ENCODE peak calls at places on chromosomes 4 and X, in ten cellular contexts. C, V, Y, M, K, N, F, T, Q and O are unnamed samples.

GRCh38 chr4:31557444-31557843 is 837.3 kb downstream of the PCDH7 start:
- DNase-seq in C (peak; percentile 2), V (no peak), Y (no peak), M (no peak), K (no peak), N (no peak), F (no peak), T (no peak), Q (no peak), O (no peak)

GRCh38 chr4:149987330-149987751 is 90.9 kb upstream of the DCLK2 start:
- DNase-seq in C (peak; percentile 22), V (no peak), Y (peak; percentile 86), M (no peak), K (no peak), N (peak; percentile 51), F (no peak), T (no peak), Q (no peak), O (no peak)

GRCh38 chr4:54941994-54942552 is 183.3 kb downstream of the KDR start:
- DNase-seq in C (no peak), V (no peak), Y (peak; percentile 99), M (no peak), K (no peak), N (no peak), F (no peak), T (peak; percentile 33), Q (no peak), O (no peak)

GRCh38 chr4:113957961-113958360 is 21.5 kb downstream of the ARSJ start:
- DNase-seq in C (peak; percentile 88), V (peak; percentile 63), Y (no peak), M (no peak), K (no peak), N (no peak), F (no peak), T (no peak), Q (no peak), O (no peak)

GRCh38 chrX:35726176-35726575 is 72.0 kb upstream of the MAGEB16 start:
- DNase-seq in C (peak; percentile 34), V (peak; percentile 3), Y (peak; percentile 3), M (peak; percentile 34), K (peak; percentile 15), N (no peak), F (peak; percentile 23), T (no peak), Q (no peak), O (no peak)

GRCh38 chr4:74794341-74794801 is at the start of gene BTC:
- DNase-seq in C (peak; percentile 27), V (no peak), Y (no peak), M (peak; percentile 71), K (peak; percentile 39), N (peak; percentile 49), F (peak; percentile 27), T (peak; percentile 24), Q (peak; percentile 60), O (peak; percentile 60)

GRCh38 chr4:48944659-48945290 is 38.2 kb upstream of the OCIAD2 start:
- DNase-seq in C (no peak), V (no peak), Y (no peak), M (peak; percentile 30), K (peak; percentile 50), N (no peak), F (no peak), T (peak; percentile 48), Q (peak; percentile 61), O (no peak)

GRCh38 chrX:116232833-116233232 is 62.3 kb downstream of the AGTR2 start:
- DNase-seq in C (peak; percentile 79), V (peak; percentile 4), Y (peak; percentile 17), M (peak; percentile 85), K (peak; percentile 22), N (peak; percentile 5), F (peak; percentile 83), T (no peak), Q (no peak), O (no peak)

GRCh38 chrX:106780664-106781377 is 21.7 kb upstream of the TBC1D8B start:
- DNase-seq in C (no peak), V (no peak), Y (no peak), M (no peak), K (no peak), N (peak; percentile 42), F (no peak), T (peak; percentile 11), Q (no peak), O (no peak)

GRCh38 chr4:142035556-142035955 is 399.2 kb downstream of the IL15 start:
- DNase-seq in C (no peak), V (peak; percentile 49), Y (no peak), M (peak; percentile 22), K (no peak), N (no peak), F (peak; percentile 12), T (no peak), Q (no peak), O (no peak)

GRCh38 chrX:46262299-46262698 is 282.9 kb downstream of the ZNF674 start:
- DNase-seq in C (no peak), V (no peak), Y (no peak), M (no peak), K (peak; percentile 34), N (no peak), F (no peak), T (no peak), Q (no peak), O (peak; percentile 9)

GRCh38 chrX:3017492-3017891 is 11.1 kb downstream of the ARSH start:
- DNase-seq in C (no peak), V (no peak), Y (no peak), M (no peak), K (no peak), N (no peak), F (no peak), T (no peak), Q (no peak), O (no peak)

GRCh38 chr4:1763550-1764080 is 29.5 kb upstream of the FGFR3 start:
- DNase-seq in C (peak; percentile 51), V (peak; percentile 22), Y (peak; percentile 19), M (peak; percentile 22), K (peak; percentile 32), N (peak; percentile 85), F (peak; percentile 81), T (peak; percentile 39), Q (no peak), O (no peak)
- H3K27ac ChIP-seq in C (no peak overlapping the region), V (no peak overlapping the region), Y (no peak overlapping the region), M (no peak overlapping the region), K (no peak overlapping the region), N (peak overlapping the region; percentile 83), F (no peak overlapping the region), T (no peak overlapping the region), Q (no peak overlapping the region), O (no peak overlapping the region)

DNA sequence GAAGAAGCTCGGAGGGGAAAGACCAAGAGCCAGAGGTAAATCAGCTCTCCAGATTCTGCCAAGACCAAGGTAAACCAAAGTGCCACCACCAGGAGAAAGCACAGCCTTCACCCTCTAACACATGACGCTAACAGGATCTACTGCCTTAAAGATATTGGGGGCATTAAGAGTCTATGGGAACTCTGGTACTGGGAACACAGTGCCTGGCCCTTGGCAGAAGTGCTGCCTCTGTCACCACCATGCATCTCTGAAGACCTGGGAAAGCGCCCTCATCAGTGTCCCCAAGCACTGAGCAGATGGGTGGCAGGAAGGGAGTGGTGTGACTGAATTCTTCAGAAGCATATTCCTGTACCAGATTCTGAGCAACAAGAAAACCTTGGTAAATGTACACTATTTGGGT is 1.3 kb downstream of the QDPR start:
- DNase-seq in C (no peak), V (no peak), Y (no peak), M (no peak), K (no peak), N (no peak), F (no peak), T (no peak), Q (no peak), O (no peak)
- H3K4me2 ChIP-seq in C (peak overlapping the region; percentile 21), V (no peak overlapping the region), Y (peak overlapping the region; percentile 99), M (peak overlapping the region; percentile 86), K (no peak overlapping the region), N (peak overlapping the region; percentile 88), F (peak overlapping the region; percentile 94), T (peak overlapping the region; percentile 85), Q (no peak overlapping the region), O (peak overlapping the region; percentile 88)

DNA sequence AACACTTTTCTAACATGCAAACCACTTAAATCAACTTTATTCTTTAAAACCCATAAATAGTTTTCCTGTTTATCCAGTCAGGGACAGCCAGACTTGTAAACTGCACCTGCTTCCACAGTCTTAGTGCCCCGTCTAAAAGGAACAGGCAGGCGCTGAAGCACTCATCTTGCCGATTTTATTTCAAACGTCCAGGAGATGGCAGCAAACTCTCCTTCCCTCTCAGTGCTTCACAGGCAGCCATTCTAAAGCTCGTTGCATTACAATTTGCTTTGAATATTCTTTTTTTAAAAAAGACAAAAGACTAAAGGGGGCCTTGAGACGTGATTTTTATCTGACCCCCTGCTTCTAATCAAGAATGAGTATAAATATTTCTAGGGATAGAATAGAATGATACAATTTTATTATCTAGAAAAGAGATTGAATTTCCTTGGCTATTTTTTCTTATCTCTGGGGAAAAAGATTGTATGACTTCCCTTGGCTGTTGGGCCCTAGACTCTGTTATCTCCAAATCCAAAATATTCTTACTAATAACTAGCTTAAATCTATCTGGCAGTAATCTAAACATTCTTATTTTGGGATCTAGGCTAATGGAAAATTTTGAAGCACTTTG is 93.6 kb upstream of the MYOZ2 start:
- DNase-seq in C (peak; percentile 85), V (peak; percentile 83), Y (peak; percentile 86), M (peak; percentile 77), K (peak; percentile 85), N (peak; percentile 84), F (peak; percentile 82), T (peak; percentile 76), Q (peak; percentile 86), O (peak; percentile 14)
- H3K4me1 ChIP-seq in C (peaks cover 25% of the 10 kb centered on the region), V (peaks cover 12% of the 10 kb centered on the region), Y (peaks cover 15% of the 10 kb centered on the region), M (peaks cover 4% of the 10 kb centered on the region), K (peaks cover 2% of the 10 kb centered on the region), N (peaks cover 16% of the 10 kb centered on the region), F (peaks cover 62% of the 10 kb centered on the region), T (peaks cover 16% of the 10 kb centered on the region), Q (no peaks in the 10 kb centered on the region), O (no peaks in the 10 kb centered on the region)

GRCh38 chrX:18422886-18423285 is 2.5 kb upstream of the CDKL5 start:
- DNase-seq in C (peak; percentile 69), V (peak; percentile 24), Y (no peak), M (no peak), K (no peak), N (no peak), F (peak; percentile 28), T (no peak), Q (no peak), O (no peak)
- H3K27ac ChIP-seq in C (no peak overlapping the region), V (peak overlapping the region; percentile 99), Y (no peak overlapping the region), M (peak overlapping the region; percentile 29), K (no peak overlapping the region), N (no peak overlapping the region), F (peak overlapping the region; percentile 59), T (no peak overlapping the region), Q (no peak overlapping the region), O (no peak overlapping the region)

GRCh38 chrX:47745386-47745785 is 86.4 kb upstream of the UXT start:
- DNase-seq in C (no peak), V (no peak), Y (no peak), M (no peak), K (peak; percentile 2), N (no peak), F (no peak), T (no peak), Q (no peak), O (no peak)
- H3K4me2 ChIP-seq in C (no peak overlapping the region), V (no peak overlapping the region), Y (no peak overlapping the region), M (no peak overlapping the region), K (no peak overlapping the region), N (no peak overlapping the region), F (no peak overlapping the region), T (no peak overlapping the region), Q (no peak overlapping the region), O (no peak overlapping the region)

DNA sequence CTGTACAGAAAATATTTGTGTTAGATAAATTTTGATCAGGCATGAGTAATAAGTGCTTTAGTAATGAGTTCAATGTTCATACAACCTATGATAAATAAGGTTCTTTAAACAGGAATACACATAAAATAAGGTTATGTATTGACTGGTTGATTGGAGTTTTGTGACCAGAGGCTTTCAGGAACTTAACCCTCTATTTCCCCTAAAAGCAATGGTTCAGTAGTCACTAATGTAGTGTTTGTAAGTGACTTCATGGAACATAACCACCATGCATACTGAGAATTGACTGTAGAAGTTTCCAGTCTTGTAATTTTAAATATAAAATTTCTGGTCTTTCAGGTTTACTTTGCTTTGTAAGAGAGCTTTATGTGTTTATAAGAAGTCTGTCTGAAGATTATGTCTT is 28.1 kb downstream of the HPGD start:
- DNase-seq in C (no peak), V (no peak), Y (no peak), M (no peak), K (no peak), N (no peak), F (no peak), T (no peak), Q (no peak), O (no peak)
- H3K4me1 ChIP-seq in C (no peaks in the 10 kb centered on the region), V (no peaks in the 10 kb centered on the region), Y (no peaks in the 10 kb centered on the region), M (peaks cover 30% of the 10 kb centered on the region), K (no peaks in the 10 kb centered on the region), N (peaks cover 28% of the 10 kb centered on the region), F (peaks cover 6% of the 10 kb centered on the region), T (peaks cover 8% of the 10 kb centered on the region), Q (no peaks in the 10 kb centered on the region), O (peaks cover 9% of the 10 kb centered on the region)